ENCODE peak calls at places on chromosomes 16 and 17, in five cellular contexts. N, V, L, Y and K are unnamed samples.

GRCh38 chr17:28313841-28314240 is 5.2 kb upstream of the TMEM97 start:
- DNase-seq in Y (no peak), N (no peak), L (no peak), V (no peak), K (no peak)

GRCh38 chr17:69539781-69540319 is 125.4 kb downstream of the MAP2K6 start:
- DNase-seq in V (no peak), Y (no peak), N (no peak), L (no peak), K (no peak)

GRCh38 chr17:38897671-38898290 is 27.6 kb upstream of the LASP1NB start:
- DNase-seq in L (no peak), Y (no peak), N (no peak), V (no peak), K (no peak)

GRCh38 chr17:41975099-41976083 is 8.8 kb downstream of the CNP start:
- DNase-seq in Y (no peak), V (no peak), N (no peak), L (no peak), K (no peak)

GRCh38 chr17:74351552-74352210 is 10.0 kb downstream of the BTBD17 start:
- DNase-seq in Y (no peak), L (peak; percentile 85), N (no peak), V (peak; percentile 48), K (no peak)

GRCh38 chr16:968620-969019 is 2.2 kb downstream of the LMF1 start:
- DNase-seq in N (no peak), L (no peak), Y (no peak), V (no peak), K (no peak)

GRCh38 chr16:2082171-2082982 is 34.6 kb downstream of the TSC2 start:
- DNase-seq in N (no peak), V (no peak), L (no peak), Y (no peak), K (no peak)

GRCh38 chr16:19384656-19385055 is 33.0 kb upstream of the TMC5 start:
- DNase-seq in L (no peak), V (no peak), Y (no peak), N (no peak), K (no peak)

GRCh38 chr16:78744099-78744498 is 644.6 kb downstream of the WWOX start:
- DNase-seq in N (no peak), Y (no peak), L (no peak), V (no peak), K (no peak)

GRCh38 chr16:78740269-78740668 is 640.8 kb downstream of the WWOX start:
- DNase-seq in N (no peak), L (no peak), V (no peak), Y (no peak), K (no peak)

GRCh38 chr16:78744796-78745464 is 645.5 kb downstream of the WWOX start:
- DNase-seq in N (no peak), L (no peak), V (no peak), Y (no peak), K (no peak)

GRCh38 chr16:78743556-78743955 is 644.1 kb downstream of the WWOX start:
- DNase-seq in Y (no peak), N (no peak), V (no peak), L (no peak), K (no peak)

GRCh38 chr16:78742501-78743283 is 643.2 kb downstream of the WWOX start:
- DNase-seq in Y (peak; percentile 83), V (peak; percentile 13), N (no peak), L (no peak), K (peak; percentile 40)
- TF ChIP-seq POLR2AphosphoS5 in Y (peak; percentile 56), V (no peak), N (no peak), L (no peak), K (peak; percentile 22)

GRCh38 chr16:74035816-74036215 is 260.8 kb upstream of the PSMD7 start:
- DNase-seq in Y (no peak), N (peak; percentile 6), V (peak; percentile 39), L (peak; percentile 62), K (no peak)
- TF ChIP-seq TAF1 in Y (no peak), N (no peak), V (no peak), L (no peak), K (no peak)

GRCh38 chr17:78437508-78438169 is 59.2 kb downstream of the PGS1 start:
- DNase-seq in V (no peak), Y (no peak), N (no peak), L (no peak), K (no peak)
- TF ChIP-seq POLR2AphosphoS5 in V (no peak), Y (no peak), N (no peak), L (no peak), K (no peak)

GRCh38 chr16:22900863-22901262 is 86.9 kb downstream of the HS3ST2 start:
- DNase-seq in L (no peak), V (no peak), N (no peak), Y (no peak), K (no peak)

GRCh38 chr16:22898874-22899348 is 84.9 kb downstream of the HS3ST2 start:
- DNase-seq in N (no peak), Y (peak; percentile 1), V (peak; percentile 22), L (peak; percentile 73), K (no peak)

GRCh38 chr16:22901563-22901962 is 87.6 kb downstream of the HS3ST2 start:
- DNase-seq in Y (no peak), N (no peak), V (no peak), L (no peak), K (no peak)

GRCh38 chr16:22898131-22898530 is 84.2 kb downstream of the HS3ST2 start:
- DNase-seq in Y (no peak), L (no peak), V (no peak), N (no peak), K (no peak)

DNA sequence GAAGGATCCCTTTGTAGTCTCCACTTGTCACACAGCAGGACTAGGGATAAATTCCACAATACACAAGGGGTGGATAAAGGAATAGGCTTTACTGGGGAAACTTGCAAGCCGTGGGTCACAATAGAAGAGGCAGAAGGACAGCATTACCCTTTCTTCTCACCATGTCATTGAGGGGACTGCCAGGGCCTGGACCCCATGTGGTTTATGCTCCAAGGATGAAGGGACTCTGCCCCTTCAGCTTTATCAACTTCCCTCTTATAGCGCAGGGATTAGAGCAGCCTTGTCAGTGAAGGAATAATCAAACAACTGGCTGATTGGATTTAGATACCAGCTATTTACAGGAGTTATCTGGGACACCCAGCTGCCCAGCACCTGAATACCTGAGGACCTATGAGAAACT is 89.8 kb downstream of the HS3ST2 start:
- DNase-seq in V (no peak), Y (no peak), L (no peak), N (no peak), K (no peak)
- TF ChIP-seq TAF1 in V (no peak), Y (no peak), L (no peak), N (no peak), K (no peak)

DNA sequence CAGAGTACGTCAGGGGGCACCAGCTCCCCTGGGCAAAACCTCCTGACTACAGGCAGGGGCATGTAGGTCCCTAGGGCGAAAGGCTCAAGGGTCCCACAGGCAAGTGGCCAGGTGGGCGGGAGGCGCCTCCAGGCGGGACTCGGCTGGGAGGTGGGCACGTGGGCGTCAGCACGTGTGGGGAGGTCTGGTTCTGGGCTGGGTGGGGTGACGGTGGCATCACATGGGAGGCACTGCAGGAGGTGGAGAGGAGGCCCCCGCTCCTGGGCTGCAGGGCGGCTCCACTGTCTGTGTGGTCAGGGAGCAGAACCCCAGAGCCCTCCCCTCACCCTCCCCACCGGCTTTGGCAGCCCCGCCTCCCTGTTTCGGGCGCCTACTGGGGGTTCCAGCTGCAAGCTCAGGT is 52.7 kb downstream of the ACTG1 start:
- DNase-seq in L (no peak), N (no peak), V (no peak), Y (no peak), K (no peak)
- TF ChIP-seq POLR2AphosphoS5 in L (no peak), N (no peak), V (no peak), Y (no peak), K (no peak)

GRCh38 chr16:55948230-55948629 is 73.1 kb upstream of the CES5A start:
- DNase-seq in V (no peak), N (no peak), Y (no peak), L (no peak), K (no peak)
- TF ChIP-seq TAF1 in V (no peak), N (no peak), Y (no peak), L (no peak), K (no peak)

DNA sequence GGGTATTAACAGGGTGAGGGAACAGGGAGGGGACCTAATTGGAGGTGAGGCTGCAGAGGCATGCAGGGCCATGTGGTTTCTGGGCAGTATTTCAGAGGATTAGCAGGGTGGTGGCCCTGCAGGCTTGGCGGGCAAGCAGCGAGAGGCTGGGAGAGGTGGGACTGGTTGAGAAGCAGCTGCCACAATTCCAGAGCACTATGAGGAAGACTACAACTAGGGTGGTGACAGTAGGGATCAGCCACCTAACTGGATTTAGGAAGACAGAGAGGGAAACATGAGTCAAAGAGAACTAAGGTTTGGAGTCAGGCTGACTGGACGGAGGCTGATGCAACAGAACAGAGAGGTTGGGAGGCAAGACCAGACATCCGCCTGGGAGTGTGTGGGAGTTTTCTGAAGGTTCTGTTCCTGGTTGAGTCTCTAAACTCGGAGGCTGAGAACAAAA is 12.3 kb downstream of the ALOXE3 start:
- DNase-seq in V (peak; percentile 22), N (no peak), L (no peak), Y (no peak), K (no peak)
- TF ChIP-seq POLR2AphosphoS5 in V (no peak), N (no peak), L (no peak), Y (no peak), K (no peak)